ENCODE peak calls at places on chromosomes 2 and 18, in nine cellular contexts. R is upper lobe of left lung, A is Peyer's patch, D is GM12878, M is prostate gland, H is IMR-90, B is heart left ventricle, V is A549, P is K562. Q is an unnamed sample.

GRCh38 chr2:217356795-217357194 is 496.9 kb upstream of the TNP1 start:
- DNase-seq in R (no peak), A (no peak), D (no peak), M (no peak), H (no peak), B (peak; percentile 31), V (no peak), P (no peak), Q (peak; percentile 88)

GRCh38 chr18:10760986-10761385 is 235.2 kb downstream of the NAPG start:
- DNase-seq in R (no peak), A (no peak), D (no peak), M (no peak), H (no peak), B (no peak), V (no peak), P (no peak), Q (no peak)

GRCh38 chr18:79552696-79553095 is 126.9 kb upstream of the CTDP1 start:
- DNase-seq in R (no peak), A (peak; percentile 25), D (no peak), M (no peak), H (no peak), B (no peak), V (no peak), P (no peak), Q (no peak)

GRCh38 chr2:240437861-240438809 is 2.7 kb downstream of the GPC1 start:
- DNase-seq in R (peak; percentile 60), A (peak; percentile 77), D (no peak), M (peak; percentile 66), H (peak; percentile 42), B (peak; percentile 77), V (peak; percentile 68), P (peak; percentile 83), Q (peak; percentile 72)

GRCh38 chr2:26148501-26148900 is 24.4 kb upstream of the GAREM2 start:
- DNase-seq in R (no peak), A (no peak), D (no peak), M (no peak), H (peak; percentile 23), B (no peak), V (no peak), P (no peak), Q (no peak)

GRCh38 chr2:115484483-115484882 is 1042.0 kb downstream of the DPP10 start:
- DNase-seq in R (no peak), A (no peak), D (no peak), M (no peak), H (no peak), B (no peak), V (no peak), P (no peak), Q (no peak)

GRCh38 chr18:78947291-78947690 is 32.3 kb upstream of the SALL3 start:
- DNase-seq in R (no peak), A (no peak), D (no peak), M (no peak), H (no peak), B (no peak), V (no peak), P (no peak), Q (no peak)

GRCh38 chr18:49135871-49136270 is 185.1 kb upstream of the SMAD7 start:
- DNase-seq in R (no peak), A (no peak), D (no peak), M (no peak), H (peak; percentile 56), B (no peak), V (no peak), P (no peak), Q (no peak)

GRCh38 chr18:69777248-69777647 is 170.4 kb downstream of the CD226 start:
- DNase-seq in R (no peak), A (no peak), D (no peak), M (no peak), H (no peak), B (no peak), V (no peak), P (no peak), Q (no peak)

GRCh38 chr2:28545590-28546195 is 49.8 kb downstream of the PLB1 start:
- DNase-seq in R (no peak), A (peak; percentile 72), D (no peak), M (peak; percentile 49), H (no peak), B (no peak), V (no peak), P (no peak), Q (no peak)

GRCh38 chr2:176129013-176129796 is at the start of gene HOXD8:
- DNase-seq in R (no peak), A (peak; percentile 75), D (no peak), M (no peak), H (peak; percentile 9), B (peak; percentile 45), V (peak; percentile 38), P (peak; percentile 33), Q (no peak)

DNA sequence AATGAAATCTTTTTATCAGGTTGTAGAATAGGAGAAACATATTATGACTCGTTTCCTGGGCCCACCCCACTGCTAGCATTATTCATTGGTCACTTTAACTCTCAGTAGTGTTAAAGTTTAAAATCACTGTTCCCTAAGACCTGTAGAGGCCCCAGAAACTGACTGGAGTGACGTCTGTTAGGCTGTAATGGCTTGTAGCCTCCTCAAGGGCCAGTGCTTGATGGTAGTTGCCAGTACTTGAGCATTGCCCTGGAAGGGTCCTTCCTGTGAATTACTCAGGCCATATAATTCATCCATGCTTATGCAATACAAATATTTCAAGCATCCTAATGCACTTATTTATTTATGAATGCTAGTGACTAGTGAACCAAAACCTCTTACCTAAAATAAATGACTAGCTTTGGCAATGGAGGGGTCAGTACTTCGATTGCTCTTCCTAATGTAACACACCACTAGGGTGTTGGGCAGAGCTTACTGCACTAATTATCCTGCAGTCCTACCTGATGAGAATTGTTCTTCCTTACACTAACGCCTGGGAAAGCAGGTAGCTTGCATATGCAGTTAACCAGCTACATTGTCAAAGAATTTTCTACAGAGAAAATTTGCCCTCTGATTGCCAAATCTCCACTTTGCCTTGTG is 31.2 kb downstream of the ARHGAP25 start:
- DNase-seq in R (peak; percentile 57), A (no peak), D (no peak), M (no peak), H (peak; percentile 75), B (no peak), V (no peak), P (no peak), Q (no peak)
- TF ChIP-seq POLR2A in R (no peak), A (no peak), D (no peak), M (no peak), H (no peak), B (no peak), V (no peak), P (no peak), Q (no peak)

DNA sequence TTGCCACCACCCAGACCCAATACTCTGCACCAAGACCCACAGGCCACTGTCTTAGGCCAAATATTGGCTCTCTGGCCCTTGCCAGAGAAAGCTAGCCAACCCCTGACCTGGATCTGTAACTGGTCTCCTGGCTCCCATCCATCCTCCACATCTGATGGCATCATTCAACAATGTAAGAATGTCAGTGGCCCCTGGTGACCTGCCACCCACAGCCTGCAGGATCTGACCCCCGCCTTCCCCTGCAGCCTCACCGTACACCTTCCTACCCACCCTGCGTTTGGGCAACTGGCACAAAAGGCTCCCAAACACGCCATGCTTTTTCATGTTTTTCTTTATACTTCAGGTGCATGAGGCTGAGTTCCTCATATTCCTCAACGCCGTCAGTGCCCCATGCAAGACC is 60.0 kb upstream of the ASAP2 start:
- DNase-seq in R (no peak), A (no peak), D (no peak), M (no peak), H (no peak), B (no peak), V (no peak), P (no peak), Q (no peak)
- TF ChIP-seq CTCF in R (no peak), A (no peak), D (no peak), M (no peak), H (no peak), B (no peak), V (no peak), P (no peak), Q (no peak)

DNA sequence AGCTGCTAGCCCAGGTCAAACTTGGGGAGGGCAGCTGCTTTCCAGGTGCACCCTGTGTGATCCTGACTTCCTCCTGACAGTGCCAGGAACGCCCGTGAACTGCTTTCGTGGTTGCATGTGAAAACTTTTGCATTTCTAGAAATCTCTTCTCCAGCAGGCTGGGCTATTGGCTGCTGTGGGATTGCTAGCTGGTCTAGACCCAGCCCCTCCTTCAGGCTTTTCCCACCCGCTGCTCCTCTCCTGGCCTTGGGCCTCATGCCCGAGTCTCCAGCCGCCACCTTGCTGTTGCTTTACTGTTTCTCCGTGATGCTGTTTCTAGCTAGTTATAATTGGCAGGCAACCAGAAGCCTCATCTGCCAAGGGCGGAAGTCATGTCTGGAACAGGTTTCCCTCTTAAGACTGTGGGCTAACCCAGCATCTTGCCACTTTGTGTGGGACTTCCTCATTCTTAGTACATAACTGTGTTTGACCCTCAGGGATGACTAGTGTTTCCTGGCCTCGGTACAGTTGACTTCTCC is 27.0 kb upstream of the MGAT4A start:
- DNase-seq in R (peak; percentile 91), A (peak; percentile 91), D (peak; percentile 81), M (peak; percentile 86), H (peak; percentile 79), B (peak; percentile 69), V (peak; percentile 34), P (no peak), Q (peak; percentile 56)
- H3K4me1 ChIP-seq in R (peaks cover 27% of the 10 kb centered on the region), A (peaks cover 13% of the 10 kb centered on the region), D (peaks cover 40% of the 10 kb centered on the region), M (no peaks in the 10 kb centered on the region), H (no peaks in the 10 kb centered on the region), B (no peaks in the 10 kb centered on the region), V (peaks cover 9% of the 10 kb centered on the region), P (no peaks in the 10 kb centered on the region), Q (peaks cover 7% of the 10 kb centered on the region)

GRCh38 chr2:121073320-121074210 is 211.4 kb downstream of the TFCP2L1 start:
- DNase-seq in R (no peak), A (no peak), D (no peak), M (no peak), H (no peak), B (no peak), V (no peak), P (no peak), Q (no peak)

GRCh38 chr2:121074322-121074932 is 210.6 kb downstream of the TFCP2L1 start:
- DNase-seq in R (no peak), A (no peak), D (no peak), M (no peak), H (no peak), B (no peak), V (no peak), P (no peak), Q (no peak)

GRCh38 chr2:121076501-121076820 is 208.5 kb downstream of the TFCP2L1 start:
- DNase-seq in R (no peak), A (no peak), D (no peak), M (no peak), H (no peak), B (no peak), V (no peak), P (no peak), Q (no peak)

GRCh38 chr2:121075641-121076500 is 209.1 kb downstream of the TFCP2L1 start:
- DNase-seq in R (no peak), A (no peak), D (no peak), M (no peak), H (no peak), B (no peak), V (peak; percentile 28), P (no peak), Q (no peak)

DNA sequence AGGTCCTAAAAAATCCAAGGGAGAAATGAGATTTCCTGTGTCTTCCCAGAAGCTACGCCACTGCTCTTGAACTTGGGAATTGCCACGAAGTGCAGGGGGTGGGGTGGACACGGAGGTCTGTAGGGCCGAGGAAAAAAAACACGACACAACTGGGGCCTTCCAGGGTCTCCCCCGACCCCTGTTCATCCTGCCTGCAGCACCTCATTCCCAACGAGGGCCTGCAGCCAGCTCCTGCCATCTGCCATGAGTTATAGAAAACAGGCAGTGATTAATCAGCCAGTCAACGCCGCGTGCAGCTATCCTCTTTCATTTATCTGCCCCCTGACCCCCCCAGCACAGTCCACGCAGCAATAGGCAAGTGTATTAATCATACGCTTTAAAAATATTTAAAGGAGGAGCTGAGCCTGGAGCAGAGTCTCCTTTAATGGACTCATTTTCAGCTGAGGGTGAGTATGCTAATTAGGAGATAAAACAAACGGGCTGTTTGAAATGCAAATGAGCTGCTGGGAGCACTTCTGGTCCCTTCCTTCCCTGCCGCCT is 209.9 kb downstream of the TFCP2L1 start:
- DNase-seq in R (no peak), A (no peak), D (peak; percentile 5), M (no peak), H (peak; percentile 93), B (no peak), V (peak; percentile 91), P (peak; percentile 89), Q (no peak)
- TF ChIP-seq POLR2A in R (no peak), A (no peak), D (peak; percentile 96), M (peak; percentile 10), H (peak; percentile 100), B (no peak), V (peak; percentile 99), P (peak; percentile 100), Q (no peak)